ENCODE peak calls at places on chromosome 4, in ten cellular contexts. Q is PC-3, P is kidney epithelial cell, L is fibroblast of lung, T is fibroblast of pulmonary artery, U is lung, V is right atrium auricular region, R is fibroblast of the aortic adventitia, I is bronchial epithelial cell, B is GM23338. W is an unnamed sample.

GRCh38 chr4:159410076-159410777 is 307.3 kb downstream of the RAPGEF2 start:
- DNase-seq in U (no peak), T (no peak), B (no peak), R (peak), L (no peak), V (no peak), P (no peak), Q (peak), I (peak), W (no peak)

GRCh38 chr4:8198906-8199593 is at the start of gene SH3TC1:
- DNase-seq in T (peak), P (peak), U (peak), R (peak), L (peak), I (peak), B (no peak), Q (peak), V (peak), W (peak)

GRCh38 chr4:140884431-140885058 is 128.4 kb upstream of the TBC1D9 start:
- DNase-seq in L (peak), P (peak), Q (peak), U (peak), B (peak), I (peak), V (no peak), T (peak), R (peak), W (no peak)

GRCh38 chr4:48490680-48491513 is 845 bp downstream of the ZAR1 start:
- DNase-seq in P (no peak), T (no peak), L (no peak), V (no peak), B (peak), R (no peak), U (no peak), Q (no peak), I (no peak), W (no peak)

GRCh38 chr4:186717556-186717955 is 6.1 kb downstream of the FAT1 start:
- DNase-seq in U (no peak), R (no peak), Q (no peak), B (no peak), I (peak), P (no peak), L (no peak), T (no peak), V (no peak), W (no peak)

GRCh38 chr4:105971032-105971431 is 75.8 kb downstream of the NPNT start:
- DNase-seq in R (no peak), U (no peak), T (no peak), I (no peak), Q (no peak), P (no peak), B (no peak), L (no peak), V (no peak), W (no peak)

GRCh38 chr4:1015179-1015578 is 3.8 kb downstream of the FGFRL1 start:
- DNase-seq in P (no peak), V (no peak), L (no peak), B (no peak), U (no peak), I (no peak), T (no peak), Q (no peak), R (no peak), W (no peak)

GRCh38 chr4:8577046-8577445 is 3.1 kb upstream of the GPR78 start:
- DNase-seq in I (no peak), P (no peak), L (no peak), B (no peak), Q (no peak), R (no peak), U (no peak), T (no peak), V (no peak), W (no peak)

GRCh38 chr4:164221631-164222030 is 532.3 kb upstream of the SMIM31 start:
- DNase-seq in I (peak), R (no peak), T (no peak), P (no peak), L (no peak), B (no peak), U (no peak), Q (peak), V (no peak), W (no peak)

GRCh38 chr4:111652986-111653385 is 492.3 kb upstream of the FAM241A start:
- DNase-seq in T (no peak), L (no peak), Q (no peak), R (no peak), P (no peak), U (no peak), I (peak), B (no peak), V (no peak), W (no peak)

GRCh38 chr4:164977243-164978164 is at the start of gene TRIM61:
- DNase-seq in T (peak), B (no peak), Q (no peak), R (peak), L (peak), V (no peak), I (no peak), P (no peak), U (peak), W (no peak)

GRCh38 chr4:1711055-1711905 is 839 bp downstream of the SLBP start:
- DNase-seq in Q (peak), U (peak), B (peak), V (no peak), L (peak), P (no peak), R (peak), T (peak), I (peak), W (no peak)

GRCh38 chr4:83285022-83285387 is 407 bp upstream of the COQ2 start:
- DNase-seq in U (peak), P (peak), B (peak), Q (peak), I (peak), T (peak), R (peak), L (peak), V (no peak), W (peak)

GRCh38 chr4:1537410-1538095 is 131.3 kb upstream of the NKX1-1 start:
- DNase-seq in Q (no peak), L (no peak), U (no peak), T (no peak), I (no peak), V (no peak), B (no peak), R (no peak), P (no peak), W (no peak)

GRCh38 chr4:123398151-123398802 is 1.7 kb downstream of the SPRY1 start:
- DNase-seq in R (peak), Q (peak), P (no peak), I (no peak), U (peak), B (peak), L (peak), V (no peak), T (peak), W (no peak)

GRCh38 chr4:22498866-22499265 is 17.0 kb downstream of the ADGRA3 start:
- DNase-seq in L (no peak), I (peak), R (no peak), V (no peak), T (no peak), U (no peak), P (no peak), Q (no peak), B (no peak), W (no peak)

GRCh38 chr4:176939445-176939844 is 146.7 kb upstream of the VEGFC start:
- DNase-seq in T (peak), B (no peak), Q (peak), R (no peak), L (peak), V (no peak), U (no peak), P (no peak), I (no peak), W (no peak)

GRCh38 chr4:147071341-147071740 is 125.7 kb upstream of the TTC29 start:
- DNase-seq in T (no peak), Q (no peak), V (no peak), R (no peak), I (no peak), L (no peak), U (no peak), B (no peak), P (no peak), W (no peak)

GRCh38 chr4:82367438-82368097 is 6.2 kb downstream of the HNRNPD start:
- DNase-seq in B (no peak), I (no peak), V (no peak), Q (no peak), R (no peak), L (no peak), U (no peak), T (no peak), P (no peak), W (no peak)

GRCh38 chr4:53713296-53713695 is 122.0 kb upstream of the LNX1 start:
- DNase-seq in L (no peak), R (no peak), P (no peak), T (no peak), Q (no peak), B (no peak), U (no peak), V (no peak), I (no peak), W (no peak)

GRCh38 chr4:69995526-69996016 is at the start of gene STATH:
- DNase-seq in Q (no peak), I (peak), T (peak), L (no peak), U (no peak), V (no peak), R (no peak), B (no peak), P (no peak), W (no peak)

GRCh38 chr4:38400946-38401345 is 263.1 kb upstream of the KLF3 start:
- DNase-seq in P (peak), I (no peak), V (no peak), R (no peak), B (no peak), Q (peak), T (no peak), L (no peak), U (no peak), W (peak)

GRCh38 chr4:152255437-152255836 is 280.5 kb downstream of the FBXW7 start:
- DNase-seq in V (no peak), T (peak), Q (peak), U (no peak), R (no peak), P (no peak), B (no peak), I (peak), L (peak), W (no peak)

GRCh38 chr4:14339715-14340114 is 662.6 kb upstream of the CPEB2 start:
- DNase-seq in U (no peak), L (no peak), P (no peak), T (no peak), B (peak), Q (no peak), V (no peak), I (no peak), R (no peak), W (no peak)

GRCh38 chr4:29717658-29718057 is 1002.5 kb upstream of the PCDH7 start:
- DNase-seq in Q (peak), T (no peak), B (no peak), V (no peak), U (no peak), I (no peak), L (no peak), R (no peak), P (no peak), W (no peak)

GRCh38 chr4:74446193-74446868 is 1.4 kb downstream of the AREG start:
- DNase-seq in Q (peak), I (peak), U (no peak), P (no peak), V (no peak), R (no peak), L (no peak), T (peak), B (no peak), W (no peak)

GRCh38 chr4:59979061-59979460 is 1221.1 kb upstream of the ADGRL3 start:
- DNase-seq in U (peak), R (no peak), V (no peak), Q (no peak), L (no peak), B (no peak), P (no peak), T (no peak), I (no peak), W (no peak)

GRCh38 chr4:101349346-101350064 is 2.2 kb upstream of the PPP3CA start:
- DNase-seq in R (peak), T (peak), L (peak), V (no peak), U (peak), Q (peak), B (no peak), I (peak), P (no peak), W (no peak)

GRCh38 chr4:5222951-5223350 is 171.7 kb downstream of the STK32B start:
- DNase-seq in L (no peak), R (no peak), Q (no peak), U (no peak), T (no peak), V (no peak), B (no peak), I (no peak), P (no peak), W (no peak)

GRCh38 chr4:38368612-38369011 is 295.4 kb upstream of the KLF3 start:
- DNase-seq in I (peak), R (peak), U (no peak), Q (peak), V (no peak), T (peak), B (no peak), P (no peak), L (peak), W (no peak)

GRCh38 chr4:4791299-4791798 is 68.1 kb upstream of the MSX1 start:
- DNase-seq in V (no peak), I (no peak), B (peak), L (no peak), R (peak), T (no peak), P (no peak), Q (no peak), U (no peak), W (no peak)

GRCh38 chr4:178823673-178824072 is 1381.4 kb upstream of the AGA start:
- DNase-seq in U (no peak), P (peak), B (no peak), L (peak), I (no peak), R (no peak), T (no peak), V (no peak), Q (peak), W (peak)

GRCh38 chr4:46931981-46932380 is 22.9 kb upstream of the COX7B2 start:
- DNase-seq in Q (peak), L (peak), B (peak), T (peak), P (no peak), I (peak), R (peak), U (no peak), V (no peak), W (no peak)

GRCh38 chr4:78056265-78057129 is 626 bp upstream of the FRAS1 start:
- DNase-seq in U (peak), V (peak), R (peak), B (peak), P (peak), L (peak), I (peak), T (peak), Q (peak), W (peak)

GRCh38 chr4:1478766-1479355 is 72.6 kb upstream of the NKX1-1 start:
- DNase-seq in P (no peak), L (no peak), Q (no peak), T (no peak), B (no peak), I (no peak), U (no peak), R (no peak), V (no peak), W (no peak)

GRCh38 chr4:111854494-111855087 is 290.7 kb upstream of the FAM241A start:
- DNase-seq in B (peak), Q (peak), I (peak), V (no peak), T (peak), U (no peak), L (peak), R (peak), P (no peak), W (no peak)

GRCh38 chr4:162952232-162952631 is 214.5 kb downstream of the NAF1 start:
- DNase-seq in B (no peak), I (peak), L (no peak), P (peak), V (no peak), T (peak), R (no peak), U (no peak), Q (peak), W (peak)

GRCh38 chr4:581753-582361 is 5.8 kb upstream of the TMEM271 start:
- DNase-seq in V (no peak), U (no peak), P (no peak), I (no peak), T (no peak), R (no peak), B (no peak), Q (no peak), L (no peak), W (no peak)

GRCh38 chr4:80370635-80371034 is 35.1 kb downstream of the CFAP299 start:
- DNase-seq in V (no peak), T (no peak), I (no peak), Q (no peak), R (no peak), P (no peak), U (no peak), L (no peak), B (no peak), W (no peak)

GRCh38 chr4:80367737-80368136 is 32.2 kb downstream of the CFAP299 start:
- DNase-seq in I (peak), L (no peak), P (no peak), T (peak), V (no peak), U (no peak), Q (peak), R (peak), B (no peak), W (no peak)

GRCh38 chr4:80362578-80363181 is 27.1 kb downstream of the CFAP299 start:
- DNase-seq in Q (peak), L (peak), U (no peak), B (peak), V (no peak), P (peak), T (peak), I (peak), R (peak), W (no peak)

GRCh38 chr4:80361329-80361900 is 25.9 kb downstream of the CFAP299 start:
- DNase-seq in T (peak), R (peak), I (peak), P (no peak), L (peak), Q (peak), V (no peak), U (no peak), B (peak), W (no peak)

DNA sequence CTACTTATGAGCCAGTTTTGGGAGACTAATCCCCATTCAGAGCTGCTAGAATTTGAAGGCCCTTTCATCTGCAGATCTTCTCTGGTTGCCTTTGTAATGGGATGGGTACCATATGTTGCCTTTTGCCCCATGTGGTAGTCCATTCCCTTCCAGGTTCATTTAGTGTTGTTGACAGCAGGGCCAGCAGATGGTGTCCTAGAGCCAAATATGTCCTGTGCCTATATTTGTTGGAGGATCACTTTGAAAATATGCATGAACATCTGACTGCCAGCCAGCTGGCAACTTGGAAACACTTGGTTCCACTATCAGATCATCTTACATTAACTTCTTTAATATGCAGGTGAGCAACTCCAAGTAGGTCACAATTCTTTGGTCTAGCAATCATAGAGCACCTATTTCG is 30.4 kb downstream of the CFAP299 start:
- DNase-seq in Q (peak), R (peak), L (peak), T (peak), V (no peak), P (peak), B (peak), U (peak), I (peak), W (peak)
- TF ChIP-seq CTCF in Q (peak), R (peak), L (peak), T (peak), V (peak), P (peak), B (peak), U (peak), I (peak), W (peak)

GRCh38 chr4:16684083-16684482 is 214.4 kb downstream of the LDB2 start:
- DNase-seq in I (no peak), R (peak), U (no peak), T (peak), P (no peak), Q (no peak), V (no peak), L (peak), B (no peak), W (no peak)

GRCh38 chr4:16687011-16687410 is 211.4 kb downstream of the LDB2 start:
- DNase-seq in I (no peak), T (no peak), L (peak), P (no peak), B (no peak), R (no peak), Q (no peak), U (no peak), V (no peak), W (no peak)

GRCh38 chr4:16686195-16686594 is 212.2 kb downstream of the LDB2 start:
- DNase-seq in U (no peak), L (peak), I (peak), R (peak), Q (peak), B (no peak), P (peak), T (peak), V (no peak), W (no peak)

GRCh38 chr4:16685536-16685935 is 212.9 kb downstream of the LDB2 start:
- DNase-seq in T (no peak), B (no peak), P (no peak), I (no peak), R (peak), U (no peak), Q (no peak), V (no peak), L (no peak), W (no peak)

DNA sequence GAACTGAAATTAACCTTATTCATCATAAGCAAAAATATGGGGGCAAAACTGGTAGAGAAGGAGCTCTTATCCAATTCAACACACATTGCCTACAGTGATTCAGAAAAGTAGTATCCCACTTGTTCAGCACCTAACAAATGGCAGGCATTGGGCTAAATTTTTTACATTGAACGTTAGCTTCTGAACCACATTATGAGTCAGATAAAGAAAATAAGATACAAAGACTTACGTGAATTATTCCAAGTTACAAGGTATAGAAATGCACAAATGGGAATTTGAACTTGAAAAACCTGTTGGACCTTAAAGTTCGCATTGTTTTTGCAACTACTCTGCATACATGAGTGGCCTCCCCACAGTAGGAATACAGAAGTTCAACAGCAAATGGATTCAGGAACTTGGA is 210.6 kb downstream of the LDB2 start:
- DNase-seq in P (no peak), Q (peak), I (no peak), T (no peak), R (no peak), B (no peak), U (no peak), L (no peak), V (no peak), W (no peak)
- H3K4me3 ChIP-seq in P (no peak), Q (no peak), I (no peak), T (no peak), R (no peak), B (no peak), U (no peak), L (no peak), V (no peak), W (no peak)

DNA sequence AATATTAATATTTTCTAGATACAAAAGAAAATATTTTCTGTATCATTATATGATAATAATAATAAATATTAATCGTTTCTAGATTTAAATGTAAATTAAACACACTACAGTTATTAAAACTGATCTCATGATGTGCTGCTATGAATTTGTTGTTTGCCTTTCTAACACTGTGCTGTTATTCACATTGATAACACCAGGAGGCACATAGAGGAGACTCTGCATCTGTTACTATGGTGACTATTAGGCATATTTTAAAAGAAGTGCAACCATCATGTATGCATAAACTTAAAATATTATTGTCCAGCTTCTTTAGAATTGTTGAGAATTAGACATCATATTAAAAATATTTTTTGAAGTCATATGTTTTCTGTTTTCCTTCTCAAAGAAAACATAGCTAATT is 11.8 kb upstream of the PDGFC start:
- DNase-seq in P (no peak), L (peak), R (peak), U (no peak), I (peak), Q (peak), V (no peak), B (peak), T (peak), W (no peak)
- TF ChIP-seq CTCF in P (peak), L (peak), R (peak), U (no peak), I (peak), Q (peak), V (peak), B (no peak), T (peak), W (peak)

GRCh38 chr4:55031158-55031557 is 94.2 kb downstream of the KDR start:
- DNase-seq in Q (no peak), V (no peak), T (no peak), I (no peak), B (no peak), U (no peak), P (no peak), R (no peak), L (no peak), W (no peak)

GRCh38 chr4:55033296-55033695 is 92.1 kb downstream of the KDR start:
- DNase-seq in V (no peak), I (peak), P (no peak), Q (peak), U (no peak), B (no peak), R (no peak), T (peak), L (no peak), W (no peak)

GRCh38 chr4:55032788-55033187 is 92.6 kb downstream of the KDR start:
- DNase-seq in R (peak), V (no peak), I (peak), B (no peak), P (no peak), T (peak), L (peak), Q (peak), U (no peak), W (no peak)

GRCh38 chr4:55030606-55031005 is 94.8 kb downstream of the KDR start:
- DNase-seq in I (peak), L (no peak), T (no peak), V (no peak), B (no peak), P (no peak), U (no peak), R (no peak), Q (no peak), W (no peak)

GRCh38 chr4:55032179-55032578 is 93.2 kb downstream of the KDR start:
- DNase-seq in T (peak), L (no peak), P (no peak), U (no peak), Q (no peak), V (no peak), I (no peak), B (no peak), R (peak), W (no peak)
- H3K4me3 ChIP-seq in T (no peak), L (no peak), P (no peak), U (no peak), Q (no peak), V (no peak), I (no peak), B (no peak), R (no peak), W (no peak)

W was measured in epithelial cell of proximal tubule.